ENCODE peak calls at places on chromosome 12, in four cellular contexts. R, K, F and P are unnamed samples.

GRCh38 chr12:51865757-51866270 is 17.3 kb upstream of the FIGNL2 start:
- DNase-seq in R (no peak), K (no peak), F (no peak), P (no peak)

GRCh38 chr12:12333980-12334709 is 15.9 kb downstream of the MANSC1 start:
- DNase-seq in R (peak; percentile 77), K (peak; percentile 53), F (peak; percentile 69), P (peak; percentile 85)

GRCh38 chr12:100564090-100564489 is 9.4 kb upstream of the GAS2L3 start:
- DNase-seq in R (no peak), K (no peak), F (no peak), P (no peak)

GRCh38 chr12:56153291-56154065 is 1.1 kb downstream of the MYL6B start:
- DNase-seq in R (no peak), K (no peak), F (no peak), P (no peak)

GRCh38 chr12:5258498-5258897 is 173.4 kb upstream of the NTF3 start:
- DNase-seq in R (no peak), K (no peak), F (no peak), P (no peak)

GRCh38 chr12:68899251-68899771 is 33.7 kb downstream of the CPM start:
- DNase-seq in R (no peak), K (peak; percentile 46), F (no peak), P (no peak)

GRCh38 chr12:39294712-39295111 is 148.2 kb downstream of the KIF21A start:
- DNase-seq in R (no peak), K (no peak), F (no peak), P (no peak)

GRCh38 chr12:30154996-30155730 is 371.4 kb upstream of the TMTC1 start:
- DNase-seq in R (no peak), K (no peak), F (no peak), P (no peak)

GRCh38 chr12:20629414-20630156 is 65.5 kb upstream of the SLCO1C1 start:
- DNase-seq in R (no peak), K (peak; percentile 84), F (no peak), P (no peak)

GRCh38 chr12:13661005-13661887 is 320.2 kb downstream of the GRIN2B start:
- DNase-seq in R (peak; percentile 60), K (peak; percentile 17), F (peak; percentile 63), P (peak; percentile 85)

GRCh38 chr12:50103767-50104321 is at the start of gene GPD1:
- DNase-seq in R (no peak), K (peak; percentile 67), F (peak; percentile 67), P (no peak)

GRCh38 chr12:49811136-49811535 is 17.1 kb downstream of the NCKAP5L start:
- DNase-seq in R (no peak), K (no peak), F (no peak), P (no peak)

GRCh38 chr12:51127050-51127729 is 43.8 kb upstream of the CSRNP2 start:
- DNase-seq in R (no peak), K (no peak), F (no peak), P (no peak)

GRCh38 chr12:125180144-125180543 is 114.9 kb downstream of the AACS start:
- DNase-seq in R (no peak), K (no peak), F (no peak), P (no peak)

GRCh38 chr12:24960222-24960855 is 11.4 kb upstream of the BCAT1 start:
- DNase-seq in R (peak; percentile 42), K (peak; percentile 36), F (peak; percentile 66), P (peak; percentile 89)

DNA sequence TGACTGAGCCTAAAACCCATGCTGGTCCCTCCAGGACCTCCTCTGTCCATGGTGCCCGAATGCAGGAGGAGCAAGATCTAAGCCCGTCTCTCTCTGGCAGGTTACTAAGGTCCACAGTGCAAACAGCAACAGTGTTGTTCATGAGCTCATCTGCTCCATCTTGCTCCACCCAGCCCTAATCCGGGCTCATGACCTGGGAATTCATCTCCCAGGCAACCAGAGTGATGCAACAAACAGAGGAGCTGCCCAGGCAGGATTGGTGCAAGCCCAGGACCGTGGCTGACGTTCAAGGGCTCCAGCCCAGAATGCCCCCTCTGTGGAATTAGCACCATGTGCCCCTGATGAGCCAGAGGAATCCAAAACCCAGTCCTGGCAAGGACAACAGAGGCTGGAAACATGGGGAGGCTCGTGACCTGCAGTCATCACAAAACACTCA is 29.9 kb downstream of the HSPB8 start:
- DNase-seq in R (no peak), K (peak; percentile 33), F (no peak), P (no peak)
- TF ChIP-seq SUZ12 in R (no peak), K (no peak), F (no peak), P (no peak)

DNA sequence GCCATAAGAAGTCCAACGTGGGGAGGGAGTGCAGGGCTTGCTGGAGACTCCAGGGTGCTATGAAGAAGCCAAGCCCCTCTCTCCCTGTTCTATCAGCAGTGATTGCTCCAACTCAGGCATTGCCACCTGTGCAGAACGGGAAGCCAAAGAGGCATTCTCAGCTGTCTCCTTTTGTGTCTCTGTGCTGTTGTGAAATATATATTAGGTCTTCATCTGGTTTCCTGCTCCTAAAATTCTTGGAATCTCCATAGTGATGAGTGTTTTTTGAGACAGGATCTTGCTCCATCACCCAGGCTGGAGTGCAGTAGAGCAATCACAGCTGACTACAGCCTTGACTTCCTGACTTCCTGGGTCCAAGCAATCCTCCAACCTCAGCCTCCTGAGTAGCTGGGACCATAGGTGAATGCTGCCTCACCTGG is 51.2 kb upstream of the AEBP2 start:
- DNase-seq in R (no peak), K (no peak), F (no peak), P (no peak)
- TF ChIP-seq SUZ12 in R (no peak), K (no peak), F (no peak), P (no peak)

GRCh38 chr12:111180830-111181726 is 187.8 kb downstream of the PHETA1 start:
- DNase-seq in R (peak; percentile 69), K (no peak), F (no peak), P (no peak)
- TF ChIP-seq SUZ12 in R (no peak), K (no peak), F (no peak), P (no peak)

DNA sequence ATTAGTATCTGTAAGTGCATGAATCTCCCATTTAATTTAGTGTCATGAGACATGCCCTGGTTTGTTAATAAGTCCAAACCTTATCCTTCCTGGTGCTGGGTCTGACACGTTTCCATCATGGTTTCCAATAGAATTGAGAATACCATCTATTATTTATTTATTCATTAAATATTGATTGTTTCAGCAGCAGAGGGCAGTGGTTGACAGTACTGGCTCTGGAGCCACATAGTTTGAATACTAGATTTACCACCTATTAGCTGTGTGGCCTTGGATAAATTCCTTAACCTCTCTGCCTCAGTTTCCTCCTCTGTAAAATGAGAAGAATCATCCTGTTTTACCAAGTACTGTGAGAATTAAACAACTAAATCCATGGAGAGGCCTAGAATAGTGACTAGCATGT is 941 bp upstream of the STAB2 start:
- DNase-seq in R (no peak), K (no peak), F (no peak), P (no peak)
- TF ChIP-seq SUZ12 in R (no peak), K (no peak), F (no peak), P (no peak)

DNA sequence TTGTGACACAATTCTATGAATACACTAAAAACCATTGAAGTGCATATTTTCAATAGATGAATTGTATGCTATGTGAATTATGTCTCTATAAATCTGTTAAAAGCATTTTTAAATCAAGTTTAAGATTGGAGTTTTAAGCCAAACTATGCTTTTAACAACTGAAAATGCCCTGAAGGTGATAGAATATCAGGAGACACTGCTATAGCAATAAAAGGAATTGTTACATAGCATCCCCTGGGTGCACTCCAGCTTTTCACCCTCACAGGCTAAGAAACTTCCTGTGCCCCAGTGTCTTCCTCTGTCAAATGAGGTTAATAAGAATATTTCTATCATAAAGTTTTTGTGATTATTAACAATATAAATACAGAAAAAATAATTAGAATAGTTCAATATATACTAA is 472.7 kb upstream of the TMPO start:
- DNase-seq in R (no peak), K (no peak), F (no peak), P (no peak)
- TF ChIP-seq SUZ12 in R (no peak), K (no peak), F (no peak), P (no peak)

DNA sequence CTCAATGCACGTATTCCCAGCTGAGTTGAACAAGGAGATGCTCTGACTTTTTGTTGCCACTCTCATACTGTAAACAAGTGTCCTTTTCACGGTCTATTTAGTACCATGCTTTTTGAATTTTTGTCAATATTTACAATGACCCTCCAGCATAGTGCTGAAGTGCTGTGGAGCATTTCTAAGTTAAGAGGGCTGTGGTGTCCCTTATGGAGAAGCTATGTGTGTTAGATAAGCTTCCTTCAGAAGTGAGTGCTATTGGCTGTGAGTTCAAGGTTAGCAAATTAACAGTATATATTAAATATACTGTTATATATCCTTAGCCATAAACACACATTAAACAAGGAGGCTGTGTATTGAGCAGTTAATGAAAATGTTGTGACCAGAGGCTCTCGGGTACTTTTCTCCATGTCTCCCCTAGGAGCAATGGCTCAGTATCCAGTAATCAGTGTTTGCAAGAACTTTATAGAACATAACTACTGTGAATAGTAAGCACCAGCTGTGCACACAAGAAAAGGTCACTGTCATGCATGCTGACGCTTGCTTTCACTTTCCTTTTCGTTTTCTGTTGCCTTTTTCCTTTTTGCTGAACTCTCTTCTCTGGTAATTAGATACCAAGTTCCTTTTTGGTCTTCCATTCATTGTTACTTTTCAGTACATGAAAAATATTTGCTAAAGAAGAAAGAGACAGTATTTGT is 187.2 kb upstream of the NEDD1 start:
- DNase-seq in R (no peak), K (no peak), F (no peak), P (no peak)
- TF ChIP-seq SUZ12 in R (no peak), K (no peak), F (no peak), P (no peak)

GRCh38 chr12:79935624-79936040 is 735 bp upstream of the PPP1R12A start:
- DNase-seq in R (peak; percentile 17), K (peak; percentile 8), F (no peak), P (no peak)
- TF ChIP-seq SUZ12 in R (no peak), K (no peak), F (no peak), P (no peak)

GRCh38 chr12:18700254-18700653 is 37.6 kb downstream of the PLCZ1 start:
- DNase-seq in R (no peak), K (no peak), F (no peak), P (peak; percentile 30)

DNA sequence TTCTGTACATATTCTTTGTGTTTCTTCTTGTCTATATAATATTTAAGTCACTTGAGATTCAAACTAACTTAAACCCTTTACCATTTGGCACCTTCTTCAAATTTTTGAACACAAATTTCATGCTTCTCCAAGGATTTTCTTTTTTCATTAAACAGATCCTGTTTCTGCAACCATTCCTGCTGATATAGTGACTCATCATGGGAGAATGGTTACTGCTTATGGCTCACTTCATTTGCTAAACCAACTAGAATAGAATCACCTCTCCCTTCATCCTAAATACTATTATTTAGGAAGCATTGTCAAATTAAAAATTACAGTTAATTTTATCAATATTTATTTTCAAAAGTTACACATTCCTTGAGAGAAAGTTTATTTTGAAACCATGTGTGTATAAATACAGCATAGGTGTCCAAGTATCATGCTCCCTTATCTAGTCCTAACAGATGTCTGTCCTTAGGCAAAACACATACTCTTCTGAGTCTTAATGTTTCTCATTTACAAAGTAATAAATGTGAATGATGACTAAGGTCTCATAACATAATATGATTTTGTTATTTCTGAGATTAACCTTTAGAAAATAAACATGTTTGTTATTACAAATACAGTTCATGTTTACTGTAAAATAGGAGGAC is 40.7 kb downstream of the PLCZ1 start:
- DNase-seq in R (no peak), K (no peak), F (no peak), P (no peak)
- TF ChIP-seq SUZ12 in R (no peak), K (no peak), F (no peak), P (no peak)

GRCh38 chr12:128009108-128009507 is 257.9 kb upstream of the TMEM132C start:
- DNase-seq in R (no peak), K (no peak), F (peak; percentile 58), P (no peak)
- TF ChIP-seq SUZ12 in R (no peak), K (no peak), F (no peak), P (no peak)